ENCODE peak calls at places on chromosomes 7 and 10, in six cellular contexts. I, E, Y, O, V and K are unnamed samples.

GRCh38 chr10:131973160-131973951 is 8.4 kb downstream of the BNIP3 start:
- DNase-seq in E (no peak), V (no peak), Y (no peak), O (no peak), I (no peak), K (no peak)

GRCh38 chr7:2717293-2717904 is 29.4 kb downstream of the AMZ1 start:
- DNase-seq in E (no peak), V (no peak), I (no peak), Y (peak), O (peak), K (no peak)

GRCh38 chr7:2281556-2281955 is 32.7 kb downstream of the SNX8 start:
- DNase-seq in O (no peak), V (no peak), Y (no peak), I (peak), E (no peak), K (no peak)

GRCh38 chr7:71016387-71016786 is 115.6 kb upstream of the GALNT17 start:
- DNase-seq in Y (no peak), O (no peak), E (no peak), I (no peak), V (no peak), K (no peak)

GRCh38 chr7:140004672-140005071 is 58.1 kb downstream of the PARP12 start:
- DNase-seq in E (no peak), V (no peak), I (no peak), Y (no peak), O (no peak), K (no peak)

GRCh38 chr10:44510716-44511115 is 125.8 kb upstream of the CXCL12 start:
- DNase-seq in I (peak), V (no peak), O (no peak), E (no peak), Y (peak), K (no peak)

GRCh38 chr7:55188590-55189446 is 170.0 kb downstream of the EGFR start:
- DNase-seq in O (no peak), V (no peak), I (no peak), Y (no peak), E (no peak), K (no peak)

GRCh38 chr7:76246804-76247389 is 45.2 kb downstream of the SRRM3 start:
- DNase-seq in I (no peak), V (no peak), O (no peak), E (no peak), Y (no peak), K (no peak)

GRCh38 chr10:91284486-91285090 is 64.1 kb downstream of the PCGF5 start:
- DNase-seq in O (no peak), Y (no peak), E (no peak), I (no peak), V (no peak), K (no peak)

GRCh38 chr10:112631501-112632410 is 184.7 kb downstream of the VTI1A start:
- DNase-seq in V (no peak), Y (peak), O (no peak), E (no peak), I (peak), K (no peak)

GRCh38 chr10:18610517-18610916 is 40.9 kb downstream of the NSUN6 start:
- DNase-seq in E (no peak), Y (peak), V (peak), I (peak), O (no peak), K (peak)

GRCh38 chr7:55250313-55250712 is 114.8 kb upstream of the LANCL2 start:
- DNase-seq in E (no peak), Y (no peak), V (no peak), O (no peak), I (peak), K (no peak)

GRCh38 chr7:82360591-82361386 is 82.8 kb downstream of the CACNA2D1 start:
- DNase-seq in V (no peak), Y (no peak), O (no peak), I (no peak), E (no peak), K (no peak)

GRCh38 chr10:123530166-123530870 is 135.8 kb upstream of the GPR26 start:
- DNase-seq in O (no peak), I (no peak), V (no peak), E (no peak), Y (no peak), K (no peak)

GRCh38 chr7:98998821-98999725 is 120.7 kb downstream of the TRRAP start:
- DNase-seq in I (no peak), O (peak), E (no peak), Y (no peak), V (no peak), K (no peak)

GRCh38 chr7:23680417-23681405 is 712 bp downstream of the FAM221A start:
- DNase-seq in V (no peak), I (peak), E (peak), Y (peak), O (peak), K (no peak)

GRCh38 chr10:33196710-33197406 is 137.6 kb downstream of the NRP1 start:
- DNase-seq in V (no peak), I (no peak), Y (no peak), E (no peak), O (no peak), K (no peak)

GRCh38 chr7:54252256-54253035 is 289.7 kb upstream of the VSTM2A start:
- DNase-seq in V (no peak), E (no peak), Y (no peak), I (no peak), O (no peak), K (no peak)

GRCh38 chr7:116679495-116679894 is 7.5 kb downstream of the MET start:
- DNase-seq in E (no peak), I (no peak), V (no peak), O (no peak), Y (no peak), K (no peak)

GRCh38 chr7:85185355-85186082 is 1.3 kb downstream of the SEMA3D start:
- DNase-seq in E (no peak), O (no peak), V (peak), I (peak), Y (peak), K (peak)